ENCODE peak calls at places on chromosomes 2 and 18, in four cellular contexts. One of them, this sample, is unnamed.

GRCh38 chr18:34494359-34494696 is 215.8 kb upstream of the DTNA start:
- DNase-seq in IMR-90: no peak
- DNase-seq in lower lobe of right lung: no peak
- DNase-seq in CD8-positive, alpha-beta T cell: no peak
- DNase-seq in this sample: no peak

GRCh38 chr2:150307258-150307657 is 180.2 kb downstream of the RND3 start:
- DNase-seq in lower lobe of right lung: no peak
- DNase-seq in CD8-positive, alpha-beta T cell: no peak
- DNase-seq in IMR-90: no peak
- DNase-seq in this sample: no peak

GRCh38 chr2:187962538-187962937 is 329.1 kb upstream of the GULP1 start:
- DNase-seq in lower lobe of right lung: no peak
- DNase-seq in CD8-positive, alpha-beta T cell: no peak
- DNase-seq in IMR-90: no peak
- DNase-seq in this sample: no peak

GRCh38 chr2:95024306-95024880 is 1.1 kb upstream of the MAL start:
- DNase-seq in IMR-90: no peak
- DNase-seq in lower lobe of right lung: no peak
- DNase-seq in CD8-positive, alpha-beta T cell: no peak
- DNase-seq in this sample: no peak

GRCh38 chr2:119544075-119545031 is at the start of gene CFAP221:
- DNase-seq in lower lobe of right lung: peak
- DNase-seq in IMR-90: peak
- DNase-seq in CD8-positive, alpha-beta T cell: no peak
- DNase-seq in this sample: peak

GRCh38 chr2:46188041-46188715 is 109.0 kb upstream of the EPAS1 start:
- DNase-seq in lower lobe of right lung: no peak
- DNase-seq in CD8-positive, alpha-beta T cell: no peak
- DNase-seq in IMR-90: no peak
- DNase-seq in this sample: no peak

GRCh38 chr2:223008162-223008561 is 43.8 kb upstream of the KCNE4 start:
- DNase-seq in lower lobe of right lung: no peak
- DNase-seq in CD8-positive, alpha-beta T cell: no peak
- DNase-seq in IMR-90: peak
- DNase-seq in this sample: peak

GRCh38 chr2:109185338-109185737 is 56.3 kb downstream of the SH3RF3 start:
- DNase-seq in lower lobe of right lung: no peak
- DNase-seq in IMR-90: peak
- DNase-seq in CD8-positive, alpha-beta T cell: no peak
- DNase-seq in this sample: peak

GRCh38 chr18:45588831-45589558 is 26.3 kb upstream of the SLC14A2 start:
- DNase-seq in lower lobe of right lung: no peak
- DNase-seq in IMR-90: peak
- DNase-seq in CD8-positive, alpha-beta T cell: no peak
- DNase-seq in this sample: peak

GRCh38 chr18:48956378-48956777 is 5.6 kb upstream of the SMAD7 start:
- DNase-seq in IMR-90: peak
- DNase-seq in lower lobe of right lung: no peak
- DNase-seq in CD8-positive, alpha-beta T cell: no peak
- DNase-seq in this sample: peak

DNA sequence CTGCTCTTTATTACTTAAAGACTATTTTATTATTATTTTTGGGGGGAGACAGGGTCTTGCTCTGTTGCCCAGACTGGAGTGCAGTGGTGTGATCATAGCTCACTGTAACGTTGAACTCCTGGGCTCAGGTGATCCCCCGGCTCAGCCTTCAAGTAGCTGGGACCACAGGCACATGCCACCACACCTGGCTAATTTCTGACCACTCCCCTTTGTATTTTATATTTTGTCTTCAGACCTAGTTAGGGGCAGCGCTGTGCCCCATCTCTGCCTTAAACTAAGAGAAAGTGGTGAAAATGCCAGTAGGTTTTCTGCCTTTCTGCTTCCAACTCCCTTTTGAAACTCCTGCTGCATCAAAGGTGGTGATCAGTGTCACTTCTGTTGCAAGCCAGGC is 82.5 kb downstream of the LPIN1 start:
- DNase-seq in CD8-positive, alpha-beta T cell: no peak
- DNase-seq in IMR-90: no peak
- DNase-seq in lower lobe of right lung: no peak
- DNase-seq in this sample: no peak
- H3K4me3 ChIP-seq in CD8-positive, alpha-beta T cell: no peak
- H3K4me3 ChIP-seq in IMR-90: no peak
- H3K4me3 ChIP-seq in lower lobe of right lung: no peak
- H3K4me3 ChIP-seq in this sample: no peak

DNA sequence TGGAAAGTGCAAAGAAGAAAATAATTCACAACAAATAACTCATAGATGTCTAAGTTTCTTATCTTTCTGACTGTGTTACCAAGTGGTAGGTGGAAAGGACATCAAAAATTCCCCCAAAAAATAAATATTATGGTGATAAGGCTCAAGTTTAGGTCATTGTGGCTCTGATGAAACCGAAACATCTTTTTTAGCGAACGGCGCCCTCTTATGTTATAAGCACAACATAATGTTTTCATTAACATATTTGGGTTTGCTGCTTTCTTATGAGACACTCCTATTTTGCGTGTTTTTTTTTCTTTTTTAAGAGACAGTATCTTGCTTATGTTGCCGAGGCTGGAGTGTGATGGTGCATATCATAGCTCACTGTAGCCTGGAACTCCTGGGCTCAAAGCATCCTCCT is 38.6 kb upstream of the SLC35G4 start:
- DNase-seq in lower lobe of right lung: no peak
- DNase-seq in IMR-90: peak
- DNase-seq in CD8-positive, alpha-beta T cell: no peak
- DNase-seq in this sample: peak
- TF ChIP-seq CTCF in lower lobe of right lung: no peak
- TF ChIP-seq CTCF in IMR-90: peak
- TF ChIP-seq CTCF in CD8-positive, alpha-beta T cell: no peak
- TF ChIP-seq CTCF in this sample: peak

GRCh38 chr2:113236367-113237159 is 42.2 kb downstream of the PAX8 start:
- DNase-seq in lower lobe of right lung: no peak
- DNase-seq in CD8-positive, alpha-beta T cell: no peak
- DNase-seq in IMR-90: no peak
- DNase-seq in this sample: no peak

GRCh38 chr2:113242318-113242717 is 36.4 kb downstream of the PAX8 start:
- DNase-seq in CD8-positive, alpha-beta T cell: no peak
- DNase-seq in IMR-90: no peak
- DNase-seq in lower lobe of right lung: no peak
- DNase-seq in this sample: no peak

GRCh38 chr2:113240915-113241911 is 37.5 kb downstream of the PAX8 start:
- DNase-seq in lower lobe of right lung: no peak
- DNase-seq in CD8-positive, alpha-beta T cell: no peak
- DNase-seq in IMR-90: peak
- DNase-seq in this sample: peak

GRCh38 chr2:113237604-113238003 is 41.1 kb downstream of the PAX8 start:
- DNase-seq in IMR-90: no peak
- DNase-seq in lower lobe of right lung: no peak
- DNase-seq in CD8-positive, alpha-beta T cell: no peak
- DNase-seq in this sample: no peak

DNA sequence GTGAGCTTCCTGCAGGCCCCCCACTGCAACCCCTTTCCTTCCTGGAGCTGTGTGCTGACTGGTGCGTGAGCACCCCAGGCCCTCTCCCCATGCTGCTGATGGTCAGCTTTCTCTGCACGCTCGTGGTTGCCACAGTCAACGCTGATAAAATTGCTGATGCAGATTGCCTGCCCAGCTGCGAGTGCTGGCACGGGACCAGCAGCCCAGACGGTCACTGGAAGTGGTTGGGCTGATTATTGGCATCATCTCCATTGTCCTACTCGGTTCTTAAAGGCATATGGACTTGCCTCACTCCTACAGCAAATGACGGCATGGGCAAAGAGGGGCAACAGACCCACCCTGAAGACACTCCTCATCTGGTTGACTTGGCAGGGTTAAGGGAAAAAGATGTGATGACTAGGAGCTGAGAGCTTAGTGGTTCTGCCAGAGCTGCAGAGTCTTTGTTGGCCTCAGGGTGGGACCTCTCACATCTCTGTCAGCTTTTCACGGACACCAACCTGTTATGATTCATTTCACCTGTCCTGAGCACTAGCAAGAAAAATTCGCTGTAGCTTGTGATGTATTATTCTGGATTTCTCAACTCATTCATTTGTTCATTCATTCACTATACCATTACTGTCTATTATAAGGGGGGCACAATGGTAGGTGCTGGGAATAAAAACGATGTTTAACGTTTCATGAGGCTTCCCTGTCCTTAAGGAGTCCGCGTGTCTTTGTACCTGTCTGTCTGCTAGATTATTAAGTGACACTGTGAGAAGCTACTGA is 38.4 kb downstream of the PAX8 start:
- DNase-seq in IMR-90: peak
- DNase-seq in CD8-positive, alpha-beta T cell: no peak
- DNase-seq in lower lobe of right lung: peak
- DNase-seq in this sample: peak
- H3K4me3 ChIP-seq in IMR-90: no peak
- H3K4me3 ChIP-seq in CD8-positive, alpha-beta T cell: no peak
- H3K4me3 ChIP-seq in lower lobe of right lung: no peak
- H3K4me3 ChIP-seq in this sample: no peak

GRCh38 chr2:189524746-189525145 is 55.8 kb downstream of the SLC40A1 start:
- DNase-seq in CD8-positive, alpha-beta T cell: no peak
- DNase-seq in lower lobe of right lung: no peak
- DNase-seq in IMR-90: no peak
- DNase-seq in this sample: no peak

GRCh38 chr2:189517847-189518535 is 62.6 kb downstream of the SLC40A1 start:
- DNase-seq in CD8-positive, alpha-beta T cell: no peak
- DNase-seq in IMR-90: peak
- DNase-seq in lower lobe of right lung: no peak
- DNase-seq in this sample: peak

GRCh38 chr2:189519631-189520387 is 60.8 kb downstream of the SLC40A1 start:
- DNase-seq in IMR-90: no peak
- DNase-seq in CD8-positive, alpha-beta T cell: no peak
- DNase-seq in lower lobe of right lung: no peak
- DNase-seq in this sample: no peak

GRCh38 chr2:189522435-189523151 is 58.0 kb downstream of the SLC40A1 start:
- DNase-seq in CD8-positive, alpha-beta T cell: no peak
- DNase-seq in IMR-90: no peak
- DNase-seq in lower lobe of right lung: no peak
- DNase-seq in this sample: peak

GRCh38 chr2:189521686-189522434 is 58.7 kb downstream of the SLC40A1 start:
- DNase-seq in CD8-positive, alpha-beta T cell: no peak
- DNase-seq in IMR-90: peak
- DNase-seq in lower lobe of right lung: no peak
- DNase-seq in this sample: no peak
- TF ChIP-seq CTCF in CD8-positive, alpha-beta T cell: no peak
- TF ChIP-seq CTCF in IMR-90: no peak
- TF ChIP-seq CTCF in lower lobe of right lung: no peak
- TF ChIP-seq CTCF in this sample: no peak

GRCh38 chr18:79595876-79596374 is 83.7 kb upstream of the CTDP1 start:
- DNase-seq in CD8-positive, alpha-beta T cell: no peak
- DNase-seq in lower lobe of right lung: peak
- DNase-seq in IMR-90: no peak
- DNase-seq in this sample: no peak
- H3K4me3 ChIP-seq in CD8-positive, alpha-beta T cell: no peak
- H3K4me3 ChIP-seq in lower lobe of right lung: no peak
- H3K4me3 ChIP-seq in IMR-90: no peak
- H3K4me3 ChIP-seq in this sample: no peak

GRCh38 chr2:135531231-135532197 is at the start of gene R3HDM1:
- DNase-seq in CD8-positive, alpha-beta T cell: peak
- DNase-seq in lower lobe of right lung: peak
- DNase-seq in IMR-90: peak
- DNase-seq in this sample: peak
- TF ChIP-seq CTCF in CD8-positive, alpha-beta T cell: no peak
- TF ChIP-seq CTCF in lower lobe of right lung: peak
- TF ChIP-seq CTCF in IMR-90: peak
- TF ChIP-seq CTCF in this sample: no peak

DNA sequence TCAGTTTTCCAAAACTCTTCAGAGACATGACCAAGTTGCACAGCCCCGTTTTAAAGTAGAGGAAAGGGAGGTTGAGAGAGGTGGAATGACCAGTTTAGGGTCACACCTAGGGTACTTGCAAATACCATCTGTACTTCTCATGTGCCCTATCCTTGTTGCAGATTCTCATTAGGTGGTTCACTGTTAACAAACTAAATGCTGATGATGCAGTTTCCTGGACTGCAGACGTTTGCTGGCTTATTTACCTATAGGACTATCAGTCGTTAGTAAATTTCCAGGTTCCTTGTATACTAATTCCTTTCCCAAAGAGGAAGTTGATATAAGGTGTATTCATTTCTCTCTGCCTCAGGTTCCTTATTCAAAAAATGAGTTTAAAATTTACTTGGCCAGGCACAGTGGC is 1.4 kb downstream of the FARP2 start:
- DNase-seq in CD8-positive, alpha-beta T cell: no peak
- DNase-seq in IMR-90: no peak
- DNase-seq in lower lobe of right lung: no peak
- DNase-seq in this sample: no peak
- H3K4me3 ChIP-seq in CD8-positive, alpha-beta T cell: no peak
- H3K4me3 ChIP-seq in IMR-90: no peak
- H3K4me3 ChIP-seq in lower lobe of right lung: peak
- H3K4me3 ChIP-seq in this sample: no peak

GRCh38 chr2:105746177-105747080 is 1.7 kb downstream of the NCK2 start:
- DNase-seq in CD8-positive, alpha-beta T cell: peak
- DNase-seq in IMR-90: no peak
- DNase-seq in lower lobe of right lung: peak
- DNase-seq in this sample: no peak

GRCh38 chr2:105749583-105750399 is 5.1 kb downstream of the NCK2 start:
- DNase-seq in lower lobe of right lung: no peak
- DNase-seq in CD8-positive, alpha-beta T cell: peak
- DNase-seq in IMR-90: peak
- DNase-seq in this sample: peak

GRCh38 chr2:105747997-105748396 is 3.3 kb downstream of the NCK2 start:
- DNase-seq in IMR-90: peak
- DNase-seq in lower lobe of right lung: no peak
- DNase-seq in CD8-positive, alpha-beta T cell: no peak
- DNase-seq in this sample: peak

GRCh38 chr2:105747254-105747909 is 2.7 kb downstream of the NCK2 start:
- DNase-seq in lower lobe of right lung: no peak
- DNase-seq in CD8-positive, alpha-beta T cell: no peak
- DNase-seq in IMR-90: peak
- DNase-seq in this sample: peak

GRCh38 chr2:105748564-105748963 is 3.9 kb downstream of the NCK2 start:
- DNase-seq in lower lobe of right lung: no peak
- DNase-seq in CD8-positive, alpha-beta T cell: no peak
- DNase-seq in IMR-90: no peak
- DNase-seq in this sample: no peak
- TF ChIP-seq CTCF in lower lobe of right lung: no peak
- TF ChIP-seq CTCF in CD8-positive, alpha-beta T cell: no peak
- TF ChIP-seq CTCF in IMR-90: no peak
- TF ChIP-seq CTCF in this sample: no peak

This sample was measured in fibroblast of mammary gland.